ENCODE peak calls at places on chromosomes 12 and 14, in seven cellular contexts. E is NCI-H748 treated with DMSO at 0.1 percent for 48 hours; P is G401; T is Caco-2; J is MV-4-11; G is adrenal gland; F is activated CD4-positive, alpha-beta T cell treated with anti-CD3 and anti-CD28 coated beads, Interleukin-2, amount 50 U/mL, for 1 hour. Q is an unnamed sample.

GRCh38 chr12:92624236-92624635 is 78.6 kb upstream of the PLEKHG7 start:
- DNase-seq in E (no peak), P (no peak), T (no peak), J (no peak), G (peak; percentile 27), F (no peak), Q (no peak)

GRCh38 chr12:122306407-122306806 is 40.1 kb upstream of the VPS33A start:
- DNase-seq in E (no peak), P (no peak), T (peak; percentile 42), J (no peak), G (peak; percentile 27), F (no peak), Q (no peak)

GRCh38 chr12:30570206-30570890 is 125.3 kb downstream of the IPO8 start:
- DNase-seq in E (no peak), P (no peak), T (no peak), J (no peak), G (no peak), F (no peak), Q (no peak)

GRCh38 chr14:90632451-90632850 is 183.8 kb downstream of the TTC7B start:
- DNase-seq in E (no peak), P (no peak), T (no peak), J (peak; percentile 57), G (no peak), F (no peak), Q (no peak)

GRCh38 chr14:80390911-80391310 is 179.6 kb upstream of the DIO2 start:
- DNase-seq in E (no peak), P (no peak), T (no peak), J (no peak), G (no peak), F (no peak), Q (no peak)

GRCh38 chr12:124545508-124546418 is 21.6 kb downstream of the NCOR2 start:
- DNase-seq in E (no peak), P (no peak), T (no peak), J (peak; percentile 84), G (peak; percentile 87), F (no peak), Q (no peak)

GRCh38 chr14:36661506-36662257 is at the start of gene PAX9:
- DNase-seq in E (peak; percentile 89), P (no peak), T (peak; percentile 93), J (no peak), G (peak; percentile 48), F (no peak), Q (no peak)

GRCh38 chr14:99093532-99094517 is 178.2 kb downstream of the BCL11B start:
- DNase-seq in E (no peak), P (no peak), T (no peak), J (no peak), G (no peak), F (no peak), Q (no peak)

GRCh38 chr12:92927436-92928116 is 1.5 kb downstream of the EEA1 start:
- DNase-seq in E (no peak), P (peak; percentile 30), T (no peak), J (no peak), G (no peak), F (no peak), Q (peak; percentile 33)

GRCh38 chr14:68307769-68308168 is 485.1 kb downstream of the ZFP36L1 start:
- DNase-seq in E (no peak), P (no peak), T (no peak), J (no peak), G (no peak), F (no peak), Q (no peak)

GRCh38 chr12:57553343-57554202 is 3.7 kb downstream of the KIF5A start:
- DNase-seq in E (no peak), P (peak; percentile 37), T (no peak), J (no peak), G (no peak), F (no peak), Q (peak; percentile 36)

GRCh38 chr12:108788076-108788782 is 56.9 kb upstream of the CORO1C start:
- DNase-seq in E (no peak), P (peak; percentile 64), T (no peak), J (no peak), G (no peak), F (no peak), Q (no peak)

GRCh38 chr12:43758247-43758727 is 303 bp downstream of the PUS7L start:
- DNase-seq in E (no peak), P (peak; percentile 65), T (peak; percentile 53), J (peak; percentile 15), G (no peak), F (no peak), Q (no peak)

Q was measured in cerebellar cortex.